ENCODE peak calls at places on chromosomes 12 and 14, in eight cellular contexts. One of them, this sample, is unnamed.

GRCh38 chr12:41190360-41190759 is 2.2 kb downstream of the PDZRN4 start:
- DNase-seq in GM23338: peak; percentile 49
- DNase-seq in GM12878: no peak
- DNase-seq in HepG2: peak; percentile 2
- DNase-seq in HCT116: no peak
- DNase-seq in SK-N-SH: peak; percentile 57
- DNase-seq in Panc1: no peak
- DNase-seq in K562: peak; percentile 4
- DNase-seq in this sample: peak; percentile 42

GRCh38 chr12:124024790-124025189 is 51.8 kb downstream of the ZNF664 start:
- DNase-seq in K562: no peak
- DNase-seq in GM23338: no peak
- DNase-seq in HCT116: no peak
- DNase-seq in SK-N-SH: no peak
- DNase-seq in GM12878: no peak
- DNase-seq in Panc1: no peak
- DNase-seq in HepG2: no peak
- DNase-seq in this sample: no peak

GRCh38 chr14:94132285-94132887 is 3.0 kb upstream of the IFI27L2 start:
- DNase-seq in GM12878: no peak
- DNase-seq in HepG2: peak; percentile 72
- DNase-seq in K562: no peak
- DNase-seq in SK-N-SH: peak; percentile 52
- DNase-seq in GM23338: peak; percentile 86
- DNase-seq in HCT116: peak; percentile 66
- DNase-seq in Panc1: no peak
- DNase-seq in this sample: peak; percentile 69

GRCh38 chr12:7150841-7151240 is 20.7 kb downstream of the CLSTN3 start:
- DNase-seq in K562: no peak
- DNase-seq in HepG2: no peak
- DNase-seq in HCT116: no peak
- DNase-seq in GM12878: no peak
- DNase-seq in GM23338: no peak
- DNase-seq in Panc1: no peak
- DNase-seq in SK-N-SH: no peak
- DNase-seq in this sample: no peak

GRCh38 chr14:38958589-38958988 is 144.4 kb downstream of the SEC23A start:
- DNase-seq in GM12878: no peak
- DNase-seq in GM23338: no peak
- DNase-seq in Panc1: no peak
- DNase-seq in SK-N-SH: no peak
- DNase-seq in K562: no peak
- DNase-seq in HCT116: no peak
- DNase-seq in HepG2: no peak
- DNase-seq in this sample: no peak

GRCh38 chr14:25406818-25407217 is 356.9 kb upstream of the STXBP6 start:
- DNase-seq in GM12878: no peak
- DNase-seq in Panc1: no peak
- DNase-seq in HepG2: peak; percentile 68
- DNase-seq in SK-N-SH: no peak
- DNase-seq in GM23338: peak; percentile 90
- DNase-seq in K562: peak; percentile 7
- DNase-seq in HCT116: no peak
- DNase-seq in this sample: peak; percentile 49

GRCh38 chr14:63632932-63633514 is 8.6 kb downstream of the WDR89 start:
- DNase-seq in HCT116: peak; percentile 7
- DNase-seq in GM23338: peak; percentile 48
- DNase-seq in Panc1: no peak
- DNase-seq in SK-N-SH: peak; percentile 36
- DNase-seq in HepG2: peak; percentile 9
- DNase-seq in GM12878: no peak
- DNase-seq in K562: no peak
- DNase-seq in this sample: peak; percentile 30

GRCh38 chr14:104851896-104852663 is 13.0 kb upstream of the CEP170B start:
- DNase-seq in HCT116: no peak
- DNase-seq in GM23338: peak; percentile 23
- DNase-seq in Panc1: no peak
- DNase-seq in GM12878: no peak
- DNase-seq in K562: no peak
- DNase-seq in HepG2: no peak
- DNase-seq in SK-N-SH: peak; percentile 17
- DNase-seq in this sample: no peak

GRCh38 chr12:94781835-94782234 is 131.5 kb upstream of the TMCC3 start:
- DNase-seq in HepG2: no peak
- DNase-seq in GM23338: no peak
- DNase-seq in Panc1: no peak
- DNase-seq in HCT116: no peak
- DNase-seq in SK-N-SH: no peak
- DNase-seq in GM12878: no peak
- DNase-seq in K562: no peak
- DNase-seq in this sample: no peak

GRCh38 chr12:94777936-94778335 is 127.6 kb upstream of the TMCC3 start:
- DNase-seq in HepG2: no peak
- DNase-seq in GM12878: no peak
- DNase-seq in Panc1: no peak
- DNase-seq in HCT116: no peak
- DNase-seq in GM23338: no peak
- DNase-seq in K562: no peak
- DNase-seq in SK-N-SH: no peak
- DNase-seq in this sample: no peak

GRCh38 chr12:94783343-94783742 is 133.0 kb upstream of the TMCC3 start:
- DNase-seq in HepG2: no peak
- DNase-seq in GM23338: no peak
- DNase-seq in K562: no peak
- DNase-seq in HCT116: no peak
- DNase-seq in GM12878: no peak
- DNase-seq in Panc1: no peak
- DNase-seq in SK-N-SH: no peak
- DNase-seq in this sample: no peak

GRCh38 chr12:94783862-94784261 is 133.5 kb upstream of the TMCC3 start:
- DNase-seq in SK-N-SH: no peak
- DNase-seq in HCT116: no peak
- DNase-seq in K562: no peak
- DNase-seq in GM12878: no peak
- DNase-seq in HepG2: no peak
- DNase-seq in Panc1: no peak
- DNase-seq in GM23338: no peak
- DNase-seq in this sample: no peak

DNA sequence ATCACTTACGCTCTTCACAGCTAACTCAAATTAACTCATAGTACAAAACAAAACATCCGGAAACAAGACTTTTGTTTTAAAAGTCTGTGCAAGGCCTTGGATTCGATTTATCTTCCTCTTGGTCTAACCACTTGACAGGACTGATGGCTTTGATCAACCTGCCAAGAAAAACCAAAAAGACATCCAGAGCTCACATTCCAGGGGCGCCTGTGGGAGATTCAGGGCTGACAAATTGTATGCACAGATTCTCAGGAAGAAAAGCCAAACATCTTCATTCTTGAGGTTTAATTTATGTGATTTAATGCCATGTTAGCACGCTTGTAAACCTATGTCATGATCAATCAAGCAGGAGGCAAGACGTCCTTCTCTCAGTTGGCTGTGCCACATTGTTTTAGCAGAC is 129.2 kb upstream of the TMCC3 start:
- DNase-seq in GM12878: no peak
- DNase-seq in HepG2: no peak
- DNase-seq in Panc1: no peak
- DNase-seq in HCT116: no peak
- DNase-seq in K562: no peak
- DNase-seq in SK-N-SH: no peak
- DNase-seq in GM23338: no peak
- DNase-seq in this sample: no peak
- TF ChIP-seq REST in GM12878: no peak
- TF ChIP-seq REST in HepG2: no peak
- TF ChIP-seq REST in Panc1: no peak
- TF ChIP-seq REST in HCT116: no peak
- TF ChIP-seq REST in K562: no peak
- TF ChIP-seq REST in SK-N-SH: no peak
- TF ChIP-seq REST in GM23338: no peak
- TF ChIP-seq REST in this sample: no peak

GRCh38 chr12:15405601-15406000 is 83.3 kb downstream of the PTPRO start:
- DNase-seq in GM23338: no peak
- DNase-seq in HepG2: no peak
- DNase-seq in SK-N-SH: no peak
- DNase-seq in Panc1: no peak
- DNase-seq in HCT116: no peak
- DNase-seq in GM12878: no peak
- DNase-seq in K562: no peak
- DNase-seq in this sample: no peak
- TF ChIP-seq REST in GM23338: no peak
- TF ChIP-seq REST in HepG2: no peak
- TF ChIP-seq REST in SK-N-SH: no peak
- TF ChIP-seq REST in Panc1: no peak
- TF ChIP-seq REST in HCT116: no peak
- TF ChIP-seq REST in GM12878: no peak
- TF ChIP-seq REST in K562: no peak
- TF ChIP-seq REST in this sample: no peak

GRCh38 chr12:131094831-131095805 is 141.4 kb downstream of the ADGRD1 start:
- DNase-seq in HepG2: no peak
- DNase-seq in SK-N-SH: no peak
- DNase-seq in GM12878: no peak
- DNase-seq in K562: no peak
- DNase-seq in Panc1: no peak
- DNase-seq in GM23338: no peak
- DNase-seq in HCT116: no peak
- DNase-seq in this sample: no peak

GRCh38 chr12:131093971-131094830 is 140.5 kb downstream of the ADGRD1 start:
- DNase-seq in GM12878: no peak
- DNase-seq in K562: no peak
- DNase-seq in SK-N-SH: no peak
- DNase-seq in HCT116: no peak
- DNase-seq in HepG2: no peak
- DNase-seq in GM23338: no peak
- DNase-seq in Panc1: no peak
- DNase-seq in this sample: no peak

GRCh38 chr12:131091976-131092691 is 138.4 kb downstream of the ADGRD1 start:
- DNase-seq in GM12878: peak; percentile 38
- DNase-seq in GM23338: no peak
- DNase-seq in HepG2: no peak
- DNase-seq in Panc1: no peak
- DNase-seq in HCT116: no peak
- DNase-seq in K562: no peak
- DNase-seq in SK-N-SH: no peak
- DNase-seq in this sample: no peak

GRCh38 chr12:131091413-131091975 is 137.8 kb downstream of the ADGRD1 start:
- DNase-seq in SK-N-SH: no peak
- DNase-seq in GM23338: no peak
- DNase-seq in K562: no peak
- DNase-seq in HCT116: no peak
- DNase-seq in GM12878: peak; percentile 80
- DNase-seq in Panc1: no peak
- DNase-seq in HepG2: no peak
- DNase-seq in this sample: no peak

DNA sequence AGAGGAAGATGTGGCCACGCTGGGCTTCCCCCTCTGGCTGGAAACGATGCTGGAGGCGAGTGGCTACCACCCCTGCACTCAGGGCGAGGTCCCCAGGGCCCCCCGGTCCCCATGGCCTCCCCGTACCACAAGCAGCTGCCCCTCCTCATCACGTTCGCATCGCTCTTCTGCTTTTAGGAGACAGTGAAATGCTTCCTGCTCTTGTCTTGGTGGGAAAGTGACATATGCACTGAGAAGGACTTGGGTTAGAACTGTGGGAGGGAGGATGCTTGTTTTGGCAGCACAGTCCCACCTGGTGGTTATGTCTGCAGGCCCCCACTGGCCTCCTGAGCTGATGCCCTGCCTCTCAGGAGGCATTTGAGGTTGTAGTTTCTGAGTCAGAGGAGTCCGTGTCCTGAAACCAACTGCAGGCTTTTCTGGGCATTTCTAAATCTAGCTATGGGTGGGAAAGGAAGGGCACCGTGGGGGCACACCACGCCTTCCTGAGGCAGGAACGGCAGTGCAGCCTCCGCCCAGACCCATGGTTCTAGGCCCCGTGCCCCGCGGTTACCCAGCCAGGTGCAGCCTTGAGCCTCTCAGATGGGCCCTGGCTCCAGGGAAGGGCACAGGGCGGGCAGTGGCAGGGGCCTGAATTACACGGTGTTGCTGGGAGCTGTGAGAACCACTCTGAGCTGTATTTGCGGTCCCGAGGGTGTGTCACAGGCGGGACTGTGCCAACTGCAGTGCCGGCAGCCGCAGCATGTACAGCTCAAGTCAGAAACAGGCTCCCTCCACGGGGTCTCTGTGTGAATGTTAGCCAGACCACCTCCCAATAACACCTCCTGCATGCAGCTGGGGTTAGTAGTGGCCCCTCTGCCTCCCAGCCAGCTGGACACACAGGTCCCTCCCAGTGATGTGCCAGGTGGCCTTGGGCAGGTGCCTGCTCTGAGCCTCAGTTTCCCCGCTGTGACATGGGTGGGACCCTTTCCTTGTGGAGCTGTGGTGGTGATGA is 139.5 kb downstream of the ADGRD1 start:
- DNase-seq in SK-N-SH: no peak
- DNase-seq in HepG2: no peak
- DNase-seq in K562: no peak
- DNase-seq in GM12878: peak; percentile 98
- DNase-seq in GM23338: no peak
- DNase-seq in Panc1: no peak
- DNase-seq in HCT116: no peak
- DNase-seq in this sample: no peak
- TF ChIP-seq REST in SK-N-SH: no peak
- TF ChIP-seq REST in HepG2: no peak
- TF ChIP-seq REST in K562: no peak
- TF ChIP-seq REST in GM12878: no peak
- TF ChIP-seq REST in GM23338: no peak
- TF ChIP-seq REST in Panc1: no peak
- TF ChIP-seq REST in HCT116: no peak
- TF ChIP-seq REST in this sample: no peak

GRCh38 chr14:54440037-54440436 is 1.1 kb downstream of the CNIH1 start:
- DNase-seq in HepG2: no peak
- DNase-seq in K562: no peak
- DNase-seq in HCT116: no peak
- DNase-seq in GM12878: no peak
- DNase-seq in Panc1: no peak
- DNase-seq in GM23338: no peak
- DNase-seq in SK-N-SH: no peak
- DNase-seq in this sample: no peak

GRCh38 chr14:54440870-54441868 is at the start of gene CNIH1:
- DNase-seq in HepG2: peak; percentile 84
- DNase-seq in K562: peak; percentile 93
- DNase-seq in HCT116: peak; percentile 73
- DNase-seq in SK-N-SH: peak; percentile 99
- DNase-seq in Panc1: peak; percentile 72
- DNase-seq in GM12878: peak; percentile 63
- DNase-seq in GM23338: peak; percentile 95
- DNase-seq in this sample: peak; percentile 94

GRCh38 chr14:54444003-54444402 is 2.8 kb upstream of the CNIH1 start:
- DNase-seq in K562: no peak
- DNase-seq in HCT116: no peak
- DNase-seq in HepG2: no peak
- DNase-seq in Panc1: no peak
- DNase-seq in GM23338: no peak
- DNase-seq in GM12878: no peak
- DNase-seq in SK-N-SH: no peak
- DNase-seq in this sample: no peak

GRCh38 chr14:54438703-54439102 is 2.5 kb downstream of the CNIH1 start:
- DNase-seq in HCT116: no peak
- DNase-seq in Panc1: no peak
- DNase-seq in HepG2: no peak
- DNase-seq in K562: no peak
- DNase-seq in SK-N-SH: no peak
- DNase-seq in GM23338: peak; percentile 62
- DNase-seq in GM12878: no peak
- DNase-seq in this sample: no peak

DNA sequence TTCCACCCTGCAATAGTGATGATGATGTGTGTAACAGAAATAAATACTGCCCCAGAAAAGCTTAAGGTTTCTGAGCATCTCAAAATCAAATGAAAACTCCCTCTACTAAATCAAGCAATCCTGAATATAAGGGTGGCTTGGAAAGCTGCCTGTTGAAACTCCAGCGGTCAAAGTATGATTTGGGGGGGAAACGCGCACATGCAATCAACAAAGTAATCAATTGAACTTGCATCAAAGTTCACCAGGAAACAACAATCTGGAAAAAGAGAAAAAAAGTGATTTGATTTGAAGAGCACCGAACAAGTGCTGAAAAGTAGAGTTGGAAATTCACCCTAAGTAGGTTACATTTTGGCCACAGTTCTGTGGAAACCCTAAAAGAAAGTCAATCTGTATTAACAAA is 720 bp downstream of the CNIH1 start:
- DNase-seq in HepG2: no peak
- DNase-seq in SK-N-SH: no peak
- DNase-seq in GM12878: no peak
- DNase-seq in Panc1: no peak
- DNase-seq in GM23338: no peak
- DNase-seq in K562: no peak
- DNase-seq in HCT116: no peak
- DNase-seq in this sample: no peak
- TF ChIP-seq REST in HepG2: no peak
- TF ChIP-seq REST in SK-N-SH: no peak
- TF ChIP-seq REST in GM12878: no peak
- TF ChIP-seq REST in Panc1: no peak
- TF ChIP-seq REST in GM23338: no peak
- TF ChIP-seq REST in K562: no peak
- TF ChIP-seq REST in HCT116: no peak
- TF ChIP-seq REST in this sample: no peak

This sample was measured in A549.